ENCODE peak calls at places on chromosomes 7 and 10, in five cellular contexts. G is HCT116, E is PC-3, R is GM23338, I is PC-9. J is an unnamed sample. For H3K9me2, the result is how much of the 10 kb centered on the place peaks cover.

GRCh38 chr10:79073784-79074432 is 5.1 kb downstream of the ZMIZ1 start:
- DNase-seq in G (no peak), R (no peak), E (peak), I (no peak), J (no peak)

GRCh38 chr7:137354361-137354760 is 10.8 kb upstream of the PTN start:
- DNase-seq in R (no peak), I (no peak), G (no peak), E (no peak), J (no peak)

GRCh38 chr7:148044173-148044572 is 546.4 kb upstream of the C7orf33 start:
- DNase-seq in I (no peak), E (no peak), R (no peak), G (no peak), J (no peak)

GRCh38 chr10:73758704-73759511 is 14.7 kb downstream of the SEC24C start:
- DNase-seq in R (no peak), E (no peak), G (no peak), I (no peak), J (peak)

GRCh38 chr10:77084431-77085144 is 553.0 kb downstream of the KCNMA1 start:
- DNase-seq in R (no peak), I (no peak), G (no peak), E (no peak), J (no peak)

GRCh38 chr10:112585052-112585451 is 138.0 kb downstream of the VTI1A start:
- DNase-seq in R (no peak), E (peak), I (peak), G (peak), J (no peak)

GRCh38 chr7:18345641-18346234 is 149.8 kb upstream of the HDAC9 start:
- DNase-seq in I (peak), E (peak), R (peak), G (peak), J (peak)

GRCh38 chr7:8365499-8366110 is 67.8 kb upstream of the NXPH1 start:
- DNase-seq in E (peak), I (no peak), R (peak), G (peak), J (peak)

GRCh38 chr7:106462365-106462859 is 177.6 kb upstream of the NAMPT start:
- DNase-seq in R (peak), G (no peak), I (peak), E (peak), J (peak)

GRCh38 chr7:5296627-5297226 is 14.0 kb downstream of the SLC29A4 start:
- DNase-seq in R (peak), E (peak), G (no peak), I (no peak), J (no peak)

DNA sequence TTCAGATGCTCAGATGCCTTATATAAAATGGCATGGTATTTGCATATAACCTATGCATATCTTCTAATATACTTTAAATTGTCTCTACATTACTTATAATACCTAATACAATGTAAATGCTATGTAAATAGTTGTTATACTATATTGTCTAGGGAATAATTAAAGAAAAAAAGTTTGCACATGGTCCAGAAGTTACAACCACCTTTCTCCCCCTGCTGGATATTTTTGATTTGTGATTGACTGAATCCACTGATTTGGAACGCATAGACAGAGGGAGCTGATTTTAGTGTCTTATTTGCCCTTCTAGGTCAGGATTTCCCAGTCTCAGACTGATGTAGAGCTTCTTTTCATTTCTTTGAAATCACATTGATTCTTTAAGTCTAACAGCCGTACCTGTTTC is 31.8 kb downstream of the MDFIC start:
- DNase-seq in R (no peak), E (peak), G (no peak), I (no peak), J (no peak)
- TF ChIP-seq CTCF in R (no peak), E (peak), G (peak), I (no peak), J (peak)

GRCh38 chr7:127252736-127253288 is at the start of gene GRM8:
- DNase-seq in G (no peak), I (peak), R (peak), E (peak), J (peak)
- TF ChIP-seq EZH2 in G (no peak), I (no peak), R (no peak), E (no peak), J (no peak)

DNA sequence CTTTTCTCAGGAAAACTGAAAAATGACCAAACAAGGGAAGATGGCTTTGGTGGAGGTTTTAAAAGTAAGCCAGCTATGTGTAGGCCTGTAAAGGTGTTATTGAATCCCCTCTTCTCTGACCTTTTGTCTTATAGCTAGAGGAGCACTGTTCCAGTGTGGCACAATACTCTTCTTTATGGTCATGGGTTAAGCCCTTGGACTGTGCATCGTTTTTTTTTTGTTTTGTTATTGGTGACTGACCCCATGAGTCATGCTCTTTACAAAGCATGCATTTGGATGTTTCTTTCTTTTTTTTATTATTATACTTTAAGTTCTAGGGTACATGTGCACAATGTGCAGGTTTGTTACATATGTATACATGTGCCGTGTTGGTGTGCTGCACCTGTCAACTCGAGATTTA is 19.6 kb upstream of the FAM25A start:
- DNase-seq in E (peak), G (no peak), R (no peak), I (no peak), J (no peak)
- H3K9me2 ChIP-seq in E (under half), G (under half), R (under half), I (under half), J (under half)

GRCh38 chr10:84548869-84549268 is 220.5 kb downstream of the CCSER2 start:
- DNase-seq in G (no peak), R (peak), E (no peak), I (no peak), J (no peak)
- TF ChIP-seq CTCF in G (peak), R (peak), E (peak), I (no peak), J (peak)

GRCh38 chr7:1885465-1886226 is 215.6 kb downstream of the ELFN1 start:
- DNase-seq in E (no peak), G (no peak), R (no peak), I (no peak), J (no peak)
- TF ChIP-seq EZH2 in E (no peak), G (no peak), R (no peak), I (no peak), J (no peak)

DNA sequence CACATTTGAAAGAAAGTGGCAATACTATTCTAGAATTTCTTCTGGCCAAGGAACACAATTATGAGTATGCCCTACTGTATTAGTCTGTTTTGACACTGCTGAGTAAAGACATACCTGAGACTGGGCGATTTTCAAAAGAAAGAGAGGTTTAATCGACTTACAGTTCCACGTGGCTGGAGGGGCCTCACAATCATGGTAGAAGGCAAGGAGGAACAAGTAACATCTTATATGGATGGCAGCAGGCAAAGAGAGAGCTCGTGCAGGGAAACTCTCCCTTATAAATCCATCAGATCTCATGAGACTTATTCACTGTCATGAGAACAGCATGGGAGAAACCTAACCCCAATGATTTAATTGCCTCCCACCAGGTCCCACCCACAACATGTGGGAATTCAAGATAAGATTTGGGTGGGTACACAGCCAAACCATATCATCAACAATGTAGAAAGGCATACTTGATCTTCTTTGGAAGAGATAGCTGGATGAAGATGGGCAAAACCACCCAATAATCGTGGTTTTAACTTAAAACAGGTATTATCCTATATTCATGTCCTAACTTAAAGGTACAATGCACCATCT is 113.9 kb downstream of the ETV1 start:
- DNase-seq in E (no peak), R (no peak), I (no peak), G (no peak), J (no peak)
- H3K9me2 ChIP-seq in E (under half), R (under half), I (under half), G (under half), J (under half)

DNA sequence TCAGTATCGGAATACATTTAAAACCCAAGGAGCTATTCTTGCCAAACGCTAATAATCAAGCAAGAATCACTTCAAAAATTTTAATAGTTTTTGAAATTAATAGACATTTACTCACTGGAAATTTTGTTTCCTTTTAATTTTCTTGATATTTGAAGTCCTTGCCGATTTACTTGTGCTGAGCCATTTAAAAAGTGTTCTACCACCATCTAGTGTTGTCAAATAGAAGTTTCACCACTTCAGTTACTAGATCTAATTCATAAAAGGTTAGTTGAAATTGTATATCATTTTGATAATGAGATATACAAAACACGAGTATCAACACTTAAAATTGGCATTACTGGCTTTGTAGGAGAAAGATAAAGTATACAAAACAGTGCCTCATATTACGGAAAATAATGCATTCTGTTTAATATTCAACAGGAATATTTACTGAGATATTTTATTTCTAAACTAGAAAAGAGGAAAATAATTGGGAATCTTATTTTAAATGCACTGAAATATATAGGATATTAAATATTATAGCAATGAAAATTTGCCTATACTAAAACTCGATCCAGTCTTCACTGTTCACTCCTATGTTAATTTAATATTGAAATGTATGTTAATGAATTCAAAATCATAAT is 664.8 kb upstream of the SEMA3D start:
- DNase-seq in R (peak), E (peak), G (peak), I (no peak), J (peak)
- TF ChIP-seq CTCF in R (peak), E (peak), G (peak), I (peak), J (peak)